ENCODE peak calls at places on chromosome 4, in six cellular contexts. B is GM12878, Z is HepG2, X is SK-N-SH, W is H1, E is K562. H is an unnamed sample.

GRCh38 chr4:110867251-110867960 is 244.5 kb upstream of the PITX2 start:
- DNase-seq in B (peak), Z (no peak), X (no peak), W (no peak), E (no peak), H (no peak)

GRCh38 chr4:39319678-39320077 is 46.5 kb downstream of the RFC1 start:
- DNase-seq in B (no peak), Z (peak), X (peak), W (no peak), E (no peak), H (no peak)

GRCh38 chr4:105496899-105497298 is 23.0 kb upstream of the PPA2 start:
- DNase-seq in B (no peak), Z (no peak), X (no peak), W (no peak), E (no peak), H (no peak)

GRCh38 chr4:105174098-105174497 is 27.4 kb downstream of the TET2 start:
- DNase-seq in B (no peak), Z (no peak), X (no peak), W (no peak), E (no peak), H (no peak)

GRCh38 chr4:82500830-82501229 is 61.0 kb downstream of the TMEM150C start:
- DNase-seq in B (no peak), Z (no peak), X (no peak), W (no peak), E (no peak), H (no peak)

GRCh38 chr4:83268491-83268890 is 16.1 kb downstream of the COQ2 start:
- DNase-seq in B (no peak), Z (no peak), X (no peak), W (no peak), E (no peak), H (no peak)

GRCh38 chr4:112311516-112311915 is 14.3 kb downstream of the ALPK1 start:
- DNase-seq in B (no peak), Z (no peak), X (no peak), W (no peak), E (peak), H (no peak)

GRCh38 chr4:26131711-26132110 is 189.1 kb upstream of the RBPJ start:
- DNase-seq in B (peak), Z (no peak), X (no peak), W (no peak), E (no peak), H (no peak)

GRCh38 chr4:120557372-120557771 is 365.2 kb downstream of the PRDM5 start:
- DNase-seq in B (no peak), Z (no peak), X (no peak), W (no peak), E (no peak), H (no peak)

GRCh38 chr4:6354626-6355025 is 85.0 kb downstream of the WFS1 start:
- DNase-seq in B (no peak), Z (no peak), X (no peak), W (no peak), E (no peak), H (no peak)

GRCh38 chr4:7103031-7103598 is 35.3 kb upstream of the GRPEL1 start:
- DNase-seq in B (peak), Z (peak), X (peak), W (no peak), E (peak), H (peak)

GRCh38 chr4:123825596-123826291 is 429.1 kb downstream of the SPRY1 start:
- DNase-seq in B (no peak), Z (no peak), X (no peak), W (no peak), E (no peak), H (no peak)

GRCh38 chr4:108193891-108194672 is 25.4 kb upstream of the LEF1 start:
- DNase-seq in B (no peak), Z (no peak), X (no peak), W (peak), E (no peak), H (no peak)

GRCh38 chr4:169133932-169134331 is 123.9 kb upstream of the CBR4 start:
- DNase-seq in B (no peak), Z (peak), X (no peak), W (no peak), E (no peak), H (no peak)

GRCh38 chr4:144967161-144967560 is 130.8 kb downstream of the ANAPC10 start:
- DNase-seq in B (no peak), Z (no peak), X (no peak), W (no peak), E (no peak), H (no peak)

GRCh38 chr4:7909966-7910720 is 29.5 kb downstream of the AFAP1 start:
- DNase-seq in B (no peak), Z (no peak), X (no peak), W (no peak), E (no peak), H (no peak)

GRCh38 chr4:99946346-99947189 is at the start of gene DNAJB14:
- DNase-seq in B (no peak), Z (peak), X (peak), W (no peak), E (peak), H (peak)

GRCh38 chr4:20840648-20841190 is 140.5 kb downstream of the PACRGL start:
- DNase-seq in B (no peak), Z (no peak), X (no peak), W (no peak), E (no peak), H (no peak)

GRCh38 chr4:86141166-86141565 is 218.7 kb downstream of the MAPK10 start:
- DNase-seq in B (no peak), Z (no peak), X (no peak), W (no peak), E (no peak), H (no peak)

GRCh38 chr4:136864580-136865185 is 667.6 kb downstream of the PCDH18 start:
- DNase-seq in B (peak), Z (peak), X (peak), W (no peak), E (peak), H (peak)

GRCh38 chr4:31094474-31094873 is 374.3 kb downstream of the PCDH7 start:
- DNase-seq in B (no peak), Z (no peak), X (peak), W (no peak), E (no peak), H (no peak)

GRCh38 chr4:95465010-95465409 is 83.8 kb downstream of the UNC5C start:
- DNase-seq in B (no peak), Z (no peak), X (no peak), W (no peak), E (no peak), H (no peak)

DNA sequence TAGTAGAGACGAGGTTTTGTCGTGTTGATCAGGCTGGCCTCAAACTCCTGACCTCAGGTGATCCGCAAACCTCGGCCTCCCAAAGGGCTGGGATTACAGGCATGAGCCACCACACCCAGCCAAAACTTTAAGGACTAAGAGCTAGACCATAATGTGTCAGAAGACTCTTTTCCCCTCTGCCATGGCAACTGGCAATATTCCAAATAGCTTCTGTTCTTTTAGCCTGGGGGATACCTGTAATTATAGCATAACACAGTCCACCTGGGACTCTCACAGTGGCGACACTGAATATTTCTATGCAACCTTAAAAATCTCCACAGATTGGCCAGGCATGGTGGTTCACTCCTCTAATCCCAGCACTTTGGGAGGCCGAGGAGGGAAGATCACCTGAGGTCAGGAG is 45.5 kb upstream of the RBM47 start:
- DNase-seq in B (no peak), Z (no peak), X (no peak), W (no peak), E (no peak), H (no peak)
- TF ChIP-seq GABPA in B (no peak), Z (no peak), X (no peak), W (no peak), E (no peak), H (no peak)

DNA sequence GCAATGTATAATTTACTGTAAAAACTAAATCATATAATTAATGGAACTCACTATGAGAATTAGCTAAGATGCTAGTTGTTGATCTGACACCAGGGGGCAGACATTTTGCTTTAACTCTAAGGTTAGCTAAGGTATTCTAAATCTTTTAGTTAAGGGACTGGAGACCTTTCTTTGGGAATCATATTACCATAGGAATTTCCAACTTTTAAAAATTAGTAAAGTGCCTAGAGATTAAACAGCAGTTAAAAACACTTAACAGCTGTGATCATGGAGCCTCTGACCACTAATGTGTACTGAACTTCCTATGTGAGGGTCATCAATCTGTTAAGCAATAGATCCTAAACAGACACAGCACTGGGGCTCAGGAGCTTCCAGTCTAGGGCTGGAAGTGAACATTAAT is 226.6 kb downstream of the NSUN7 start:
- DNase-seq in B (no peak), Z (peak), X (peak), W (no peak), E (peak), H (peak)
- TF ChIP-seq GABPA in B (no peak), Z (no peak), X (no peak), W (no peak), E (no peak), H (no peak)

GRCh38 chr4:52105276-52105675 is 54.2 kb downstream of the SPATA18 start:
- DNase-seq in B (no peak), Z (no peak), X (no peak), W (no peak), E (no peak), H (no peak)

GRCh38 chr4:52100062-52100461 is 49.0 kb downstream of the SPATA18 start:
- DNase-seq in B (no peak), Z (no peak), X (no peak), W (no peak), E (no peak), H (no peak)

GRCh38 chr4:52103314-52103713 is 52.2 kb downstream of the SPATA18 start:
- DNase-seq in B (no peak), Z (no peak), X (peak), W (no peak), E (no peak), H (peak)

GRCh38 chr4:52106142-52106541 is 55.0 kb downstream of the SPATA18 start:
- DNase-seq in B (no peak), Z (no peak), X (no peak), W (no peak), E (no peak), H (no peak)

GRCh38 chr4:52102587-52102986 is 51.5 kb downstream of the SPATA18 start:
- DNase-seq in B (no peak), Z (no peak), X (no peak), W (no peak), E (no peak), H (no peak)
- TF ChIP-seq GABPA in B (no peak), Z (no peak), X (no peak), W (no peak), E (no peak), H (no peak)

GRCh38 chr4:3785292-3785565 is 19.0 kb downstream of the ADRA2C start:
- DNase-seq in B (no peak), Z (no peak), X (no peak), W (no peak), E (no peak), H (no peak)

GRCh38 chr4:3781997-3782930 is 16.1 kb downstream of the ADRA2C start:
- DNase-seq in B (no peak), Z (peak), X (no peak), W (no peak), E (no peak), H (no peak)

GRCh38 chr4:3783691-3784306 is 17.6 kb downstream of the ADRA2C start:
- DNase-seq in B (no peak), Z (no peak), X (no peak), W (no peak), E (peak), H (no peak)

GRCh38 chr4:3786196-3786869 is 20.1 kb downstream of the ADRA2C start:
- DNase-seq in B (no peak), Z (peak), X (peak), W (no peak), E (no peak), H (no peak)

DNA sequence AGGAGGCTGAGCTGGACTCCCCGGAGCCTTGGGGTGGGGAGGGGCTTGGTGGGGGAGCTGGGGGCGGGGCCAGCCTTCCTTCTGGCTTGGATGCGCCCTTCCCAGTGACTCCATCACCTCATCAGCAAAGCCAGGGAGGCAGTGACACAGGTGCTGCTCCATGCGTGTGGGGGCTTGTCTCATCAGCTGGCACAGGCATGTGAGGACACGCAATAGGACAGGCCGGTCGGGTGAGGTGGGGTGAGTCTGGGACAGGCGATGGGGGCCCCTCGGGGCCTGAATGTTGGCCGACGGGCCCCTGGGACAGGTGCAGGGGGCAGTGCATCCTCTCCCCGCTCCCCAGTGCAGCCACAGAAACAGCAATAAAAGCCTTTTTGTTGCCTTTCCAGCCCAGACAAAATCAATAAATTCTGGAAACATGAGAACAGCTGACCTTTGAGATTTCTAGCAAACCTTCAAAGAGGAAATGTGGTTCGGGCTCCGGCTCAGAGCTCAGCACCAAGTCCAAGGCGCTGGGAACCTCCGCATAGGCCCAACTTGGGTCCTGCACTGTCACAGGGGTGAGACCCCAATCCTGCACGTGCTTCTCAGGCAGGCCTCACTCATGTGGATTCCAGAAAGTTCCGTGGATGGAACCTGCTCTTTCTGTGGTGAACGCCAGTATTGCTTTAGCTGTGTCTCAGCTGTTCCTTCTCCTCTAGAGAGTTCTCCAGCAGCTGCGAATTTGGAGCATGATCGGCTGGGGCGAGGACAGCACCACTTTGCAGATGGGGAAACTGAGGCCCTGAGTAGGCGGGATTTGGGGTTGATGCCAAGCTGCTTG is 18.5 kb downstream of the ADRA2C start:
- DNase-seq in B (no peak), Z (peak), X (no peak), W (no peak), E (no peak), H (no peak)
- TF ChIP-seq GABPA in B (no peak), Z (no peak), X (no peak), W (no peak), E (no peak), H (no peak)

GRCh38 chr4:152321408-152321807 is 214.5 kb downstream of the FBXW7 start:
- DNase-seq in B (no peak), Z (no peak), X (no peak), W (no peak), E (no peak), H (no peak)
- TF ChIP-seq GABPA in B (no peak), Z (no peak), X (no peak), W (no peak), E (no peak), H (no peak)

DNA sequence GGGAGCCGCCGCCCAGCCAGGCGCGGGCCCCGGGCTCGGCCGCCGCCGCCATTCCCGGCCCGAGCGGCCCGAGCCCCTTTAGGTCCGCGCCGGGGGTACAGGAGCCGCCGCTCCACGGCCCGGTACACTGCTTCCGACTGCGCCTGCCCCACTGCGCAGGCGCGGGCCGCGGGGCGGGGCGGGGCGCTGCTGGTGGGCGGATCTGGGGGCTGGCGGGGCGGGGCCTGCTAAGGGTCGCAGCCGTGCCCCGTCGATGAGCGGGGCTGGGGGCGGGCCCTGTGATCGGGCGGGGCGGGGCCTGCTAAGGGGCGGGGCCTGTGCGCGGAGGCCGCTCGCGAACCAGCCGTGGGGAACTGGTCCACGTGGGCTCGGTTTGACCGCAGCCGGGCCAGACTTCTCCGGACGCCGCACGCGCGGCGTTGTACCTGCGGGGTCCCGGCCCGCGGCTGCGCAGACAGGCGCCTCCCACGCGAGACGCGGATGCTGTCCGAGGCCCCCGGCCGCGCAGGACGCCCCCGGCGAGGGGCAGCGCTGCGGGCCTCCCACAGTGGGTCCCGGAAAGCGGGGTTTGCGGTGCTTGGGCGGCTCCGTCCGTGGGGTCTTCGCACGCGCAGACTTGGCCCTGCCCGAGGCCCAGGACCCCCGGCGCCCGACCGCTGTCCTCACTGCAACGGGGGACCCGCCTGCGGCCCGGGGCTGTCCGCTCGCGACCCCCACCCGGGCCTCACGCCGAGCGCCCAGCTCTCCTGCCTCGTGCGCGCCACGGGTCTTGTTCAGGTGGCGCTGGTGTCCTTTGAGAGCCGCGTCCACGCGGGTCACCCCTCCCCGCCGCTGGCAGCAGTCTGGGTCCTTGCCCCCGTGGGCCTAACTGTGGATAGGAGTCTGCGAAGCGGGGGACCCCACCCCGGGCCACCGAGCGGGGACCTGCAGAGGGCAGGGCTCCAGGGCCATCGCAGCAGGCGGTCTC is at the start of gene DGKQ:
- DNase-seq in B (no peak), Z (peak), X (peak), W (no peak), E (peak), H (peak)
- TF ChIP-seq GABPA in B (no peak), Z (no peak), X (no peak), W (no peak), E (peak), H (no peak)

GRCh38 chr4:126582737-126583136 is 1050.0 kb upstream of the INTU start:
- DNase-seq in B (no peak), Z (no peak), X (no peak), W (no peak), E (no peak), H (no peak)
- TF ChIP-seq GABPA in B (no peak), Z (no peak), X (no peak), W (no peak), E (no peak), H (no peak)

H was measured in HL-60.